ENCODE peak calls at places on chromosomes 12 and 14, in eight cellular contexts. F is tibial nerve, S is tibial artery, K is sigmoid colon, I is neural progenitor cell, A is hepatocyte, W is MM.1S, Q is cardiac muscle cell. D is an unnamed sample.

GRCh38 chr14:90760055-90760444 is 56.2 kb downstream of the TTC7B start:
- DNase-seq in F (no peak), S (no peak), K (no peak), I (no peak), A (no peak), W (no peak), Q (no peak), D (peak; percentile 28)

GRCh38 chr12:126545411-126545810 is 1480.2 kb downstream of the AACS start:
- DNase-seq in F (no peak), S (no peak), K (no peak), I (no peak), A (no peak), W (no peak), Q (no peak), D (no peak)

GRCh38 chr14:74965770-74966153 is 10.4 kb upstream of the PGF start:
- DNase-seq in F (no peak), S (no peak), K (peak; percentile 17), I (no peak), A (no peak), W (no peak), Q (peak; percentile 29), D (no peak)

GRCh38 chr14:99885649-99885958 is 92.4 kb downstream of the EML1 start:
- DNase-seq in F (no peak), S (no peak), K (no peak), I (no peak), A (no peak), W (no peak), Q (no peak), D (no peak)

GRCh38 chr14:59018978-59019377 is 169.5 kb upstream of the DAAM1 start:
- DNase-seq in F (no peak), S (no peak), K (no peak), I (peak; percentile 33), A (no peak), W (no peak), Q (peak; percentile 25), D (no peak)

GRCh38 chr12:22234561-22234960 is 99.9 kb downstream of the ST8SIA1 start:
- DNase-seq in F (no peak), S (no peak), K (no peak), I (no peak), A (no peak), W (no peak), Q (peak; percentile 48), D (no peak)

GRCh38 chr14:100898935-100899840 is 4.3 kb downstream of the RTL1 start:
- DNase-seq in F (no peak), S (peak; percentile 57), K (peak; percentile 64), I (peak; percentile 11), A (peak; percentile 13), W (no peak), Q (peak; percentile 19), D (no peak)

GRCh38 chr14:80054020-80054419 is 157.3 kb downstream of the DIO2 start:
- DNase-seq in F (no peak), S (no peak), K (no peak), I (no peak), A (no peak), W (no peak), Q (no peak), D (no peak)

GRCh38 chr14:84181072-84181471 is 1348.9 kb upstream of the FLRT2 start:
- DNase-seq in F (no peak), S (no peak), K (no peak), I (no peak), A (no peak), W (peak; percentile 6), Q (no peak), D (no peak)

GRCh38 chr12:105946541-105946940 is 192.2 kb downstream of the NUAK1 start:
- DNase-seq in F (no peak), S (no peak), K (no peak), I (no peak), A (no peak), W (no peak), Q (peak; percentile 78), D (no peak)

GRCh38 chr14:61374284-61374683 is 52.9 kb downstream of the PRKCH start:
- DNase-seq in F (no peak), S (no peak), K (no peak), I (no peak), A (no peak), W (no peak), Q (no peak), D (no peak)

GRCh38 chr12:4261655-4262054 is 11.9 kb upstream of the CCND2 start:
- DNase-seq in F (no peak), S (no peak), K (no peak), I (no peak), A (no peak), W (no peak), Q (no peak), D (no peak)

GRCh38 chr12:54390668-54391551 is 6.4 kb upstream of the ZNF385A start:
- DNase-seq in F (no peak), S (no peak), K (no peak), I (peak; percentile 90), A (peak; percentile 84), W (peak; percentile 61), Q (no peak), D (no peak)
- H3K4me3 ChIP-seq in F (peak overlapping the region; percentile 48), S (peak overlapping the region; percentile 32), K (peak overlapping the region; percentile 28), I (peak overlapping the region; percentile 78), A (peak overlapping the region; percentile 70), W (peak overlapping the region; percentile 57), Q (peak overlapping the region; percentile 60), D (no peak overlapping the region)

DNA sequence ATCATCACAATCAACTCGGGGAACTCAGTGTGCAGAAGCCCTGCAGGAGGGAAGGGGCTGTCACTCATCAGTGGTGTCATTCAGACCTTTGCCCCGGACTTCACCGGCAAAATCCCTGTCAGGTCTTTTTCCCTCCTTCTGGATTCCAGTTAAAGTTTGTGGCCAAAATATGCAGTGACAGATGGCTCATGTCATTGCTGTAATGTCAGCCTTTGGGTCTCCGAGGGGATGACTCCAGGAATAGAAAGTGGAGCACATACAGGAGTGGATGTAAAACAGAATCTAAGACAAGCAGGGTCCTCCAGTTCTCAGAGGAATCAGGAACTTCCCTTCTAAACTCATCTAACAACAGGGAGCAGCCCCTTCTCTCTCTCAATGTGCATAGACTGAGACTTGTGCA is 130.3 kb upstream of the RASSF8 start:
- DNase-seq in F (no peak), S (no peak), K (no peak), I (no peak), A (no peak), W (no peak), Q (no peak), D (no peak)
- H3K27ac ChIP-seq in F (no peak overlapping the region), S (no peak overlapping the region), K (peak overlapping the region; percentile 54), I (no peak overlapping the region), A (peak overlapping the region; percentile 49), W (no peak overlapping the region), Q (peak overlapping the region; percentile 52), D (no peak overlapping the region)

DNA sequence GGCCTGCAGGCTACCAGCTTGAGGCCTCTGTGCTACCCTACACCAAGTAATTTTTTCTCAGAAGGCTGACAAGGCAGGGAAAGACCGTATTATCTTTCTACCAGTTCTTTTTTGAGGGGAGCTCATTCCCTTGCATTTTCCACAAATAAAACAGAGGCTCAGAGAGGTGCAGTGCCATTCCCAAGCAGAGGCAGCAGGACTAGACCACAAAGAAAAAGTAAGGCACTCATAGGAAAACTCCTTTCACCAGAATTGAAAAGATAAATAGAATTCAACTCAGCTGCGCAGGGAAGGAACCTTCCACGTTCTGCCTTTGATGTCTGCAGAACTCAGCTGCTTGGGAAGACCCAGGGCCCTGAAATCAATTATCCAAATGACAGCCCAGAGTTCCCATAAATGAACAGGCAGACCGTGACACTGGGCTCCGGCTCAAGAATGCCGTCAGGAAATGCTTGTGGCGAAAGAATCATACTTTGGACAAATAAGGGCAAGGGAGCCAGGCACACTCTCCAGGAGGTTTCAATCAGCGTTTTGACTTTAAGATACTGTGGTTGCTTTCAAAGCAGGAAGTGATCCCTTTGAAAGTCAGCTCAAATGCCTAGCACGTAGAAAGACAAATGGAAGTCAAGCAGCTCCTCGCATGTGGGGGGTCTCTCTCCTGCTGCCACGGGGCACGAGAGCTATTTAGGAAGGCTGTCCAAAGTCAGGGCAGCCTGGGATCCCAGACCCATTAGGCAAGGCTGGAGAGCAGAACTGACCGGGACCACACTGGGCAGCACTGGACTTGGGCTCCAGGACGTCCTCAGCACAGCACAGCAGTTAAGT is 14.0 kb downstream of the KCTD10 start:
- DNase-seq in F (peak; percentile 80), S (peak; percentile 93), K (peak; percentile 97), I (peak; percentile 26), A (peak; percentile 73), W (no peak), Q (peak; percentile 99), D (peak; percentile 90)
- H3K4me1 ChIP-seq in F (peaks cover 81% of the 10 kb centered on the region), S (peaks cover 100% of the 10 kb centered on the region), K (no peaks in the 10 kb centered on the region), I (peaks cover 32% of the 10 kb centered on the region), A (peaks cover 51% of the 10 kb centered on the region), W (peaks cover 8% of the 10 kb centered on the region), Q (peaks cover 97% of the 10 kb centered on the region), D (peaks cover 71% of the 10 kb centered on the region)

GRCh38 chr12:95718001-95718400 is 72.6 kb downstream of the NTN4 start:
- DNase-seq in F (no peak), S (no peak), K (no peak), I (no peak), A (no peak), W (peak; percentile 61), Q (peak; percentile 16), D (no peak)
- H3K4me3 ChIP-seq in F (no peak overlapping the region), S (no peak overlapping the region), K (no peak overlapping the region), I (no peak overlapping the region), A (no peak overlapping the region), W (no peak overlapping the region), Q (no peak overlapping the region), D (no peak overlapping the region)

DNA sequence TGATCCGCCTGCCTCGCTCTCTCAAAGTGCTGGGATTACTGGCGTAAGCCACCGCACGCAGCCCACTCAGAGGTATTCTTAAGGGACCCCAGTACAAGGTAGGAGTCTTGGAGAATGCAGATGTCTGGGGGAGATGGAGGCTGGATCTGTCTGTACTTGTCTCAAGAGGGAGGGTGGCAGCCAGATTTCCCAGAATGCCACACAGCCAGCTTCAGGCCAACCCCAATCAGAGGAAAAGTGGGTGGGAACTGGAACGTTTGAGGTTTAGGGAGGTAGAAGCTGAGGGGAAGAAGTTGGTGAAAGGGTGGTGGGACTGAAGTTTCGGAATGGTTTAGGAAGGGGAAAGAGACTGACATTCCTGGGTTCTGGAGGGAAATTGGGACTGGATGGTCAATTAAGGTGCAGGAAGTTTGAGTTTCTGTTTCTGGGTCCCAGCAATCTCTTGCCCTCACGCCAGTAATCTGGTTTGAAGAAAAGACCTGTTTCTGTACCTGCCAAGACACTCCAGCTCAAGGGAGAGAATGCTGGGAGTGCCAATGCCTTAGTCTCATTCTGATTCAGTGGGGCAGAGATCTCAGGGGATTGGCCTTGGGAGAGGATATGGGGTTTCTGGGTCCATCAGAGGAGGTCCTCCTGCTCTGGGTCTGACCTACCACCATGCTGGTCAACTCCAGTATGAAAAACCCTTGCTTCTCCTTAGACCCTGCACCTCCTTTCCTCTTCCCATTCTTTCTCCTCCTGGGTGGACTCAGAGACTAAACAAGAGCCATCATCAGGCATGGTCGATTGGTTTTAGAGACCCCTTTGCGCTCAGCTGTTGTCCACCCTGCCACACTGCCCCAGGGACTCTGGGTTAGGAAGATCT is 8.2 kb upstream of the ZNF385A start:
- DNase-seq in F (no peak), S (no peak), K (no peak), I (no peak), A (no peak), W (no peak), Q (no peak), D (no peak)
- H3K27ac ChIP-seq in F (no peak overlapping the region), S (peak overlapping the region; percentile 36), K (peak overlapping the region; percentile 100), I (no peak overlapping the region), A (no peak overlapping the region), W (no peak overlapping the region), Q (no peak overlapping the region), D (no peak overlapping the region)